ENCODE peak calls at places on chromosome 10, in five cellular contexts. U is EL, X is endothelial cell, D is HT1080, H is ecto neural progenitor cell. Z is an unnamed sample.

GRCh38 chr10:103872137-103872933 is 17.0 kb upstream of the SH3PXD2A start:
- DNase-seq in U (peak; percentile 61), X (no peak), D (peak; percentile 75), H (no peak), Z (peak; percentile 91)

GRCh38 chr10:27504897-27505457 is 873 bp downstream of the RAB18 start:
- DNase-seq in U (peak; percentile 40), X (no peak), D (no peak), H (no peak), Z (no peak)

GRCh38 chr10:48400850-48401220 is 94.4 kb downstream of the MAPK8 start:
- DNase-seq in U (no peak), X (no peak), D (no peak), H (no peak), Z (no peak)

GRCh38 chr10:62858364-62858763 is 42.2 kb upstream of the EGR2 start:
- DNase-seq in U (peak; percentile 4), X (no peak), D (peak; percentile 31), H (no peak), Z (no peak)

GRCh38 chr10:69344591-69345244 is 66.4 kb downstream of the HK1 start:
- DNase-seq in U (no peak), X (no peak), D (no peak), H (no peak), Z (no peak)

GRCh38 chr10:31194986-31195385 is 124.0 kb upstream of the ZEB1 start:
- DNase-seq in U (no peak), X (no peak), D (no peak), H (no peak), Z (no peak)

GRCh38 chr10:79329529-79329928 is 17.7 kb upstream of the PPIF start:
- DNase-seq in U (no peak), X (no peak), D (no peak), H (no peak), Z (no peak)

GRCh38 chr10:80468806-80469421 is 14.8 kb downstream of the TSPAN14 start:
- DNase-seq in U (no peak), X (no peak), D (no peak), H (no peak), Z (no peak)

GRCh38 chr10:22682237-22683192 is 31.9 kb downstream of the PIP4K2A start:
- DNase-seq in U (peak; percentile 52), X (no peak), D (peak; percentile 91), H (no peak), Z (peak; percentile 62)

GRCh38 chr10:59360605-59361515 is 1.5 kb downstream of the FAM13C start:
- DNase-seq in U (no peak), X (no peak), D (no peak), H (no peak), Z (no peak)

GRCh38 chr10:122257041-122257440 is 14.1 kb upstream of the BTBD16 start:
- DNase-seq in U (no peak), X (no peak), D (no peak), H (no peak), Z (no peak)

GRCh38 chr10:96208271-96208670 is 63.1 kb downstream of the BLNK start:
- DNase-seq in U (no peak), X (no peak), D (no peak), H (no peak), Z (no peak)

GRCh38 chr10:82796510-82796909 is 921.5 kb downstream of the NRG3 start:
- DNase-seq in U (no peak), X (no peak), D (peak; percentile 15), H (no peak), Z (no peak)

GRCh38 chr10:88781206-88781605 is 21.3 kb upstream of the LIPM start:
- DNase-seq in U (no peak), X (no peak), D (no peak), H (no peak), Z (no peak)

GRCh38 chr10:96310359-96310669 is 6.1 kb downstream of the DNTT start:
- DNase-seq in U (no peak), X (no peak), D (no peak), H (no peak), Z (no peak)

GRCh38 chr10:78041170-78042057 is 7.8 kb downstream of the RPS24 start:
- DNase-seq in U (no peak), X (no peak), D (no peak), H (no peak), Z (no peak)

GRCh38 chr10:17561131-17561530 is 56.0 kb downstream of the HACD1 start:
- DNase-seq in U (no peak), X (no peak), D (no peak), H (no peak), Z (no peak)

GRCh38 chr10:15843705-15844104 is 16.6 kb downstream of the MINDY3 start:
- DNase-seq in U (no peak), X (no peak), D (no peak), H (no peak), Z (no peak)

GRCh38 chr10:79053481-79054202 is 15.1 kb upstream of the ZMIZ1 start:
- DNase-seq in U (no peak), X (no peak), D (no peak), H (no peak), Z (no peak)

GRCh38 chr10:7397049-7397448 is 13.8 kb downstream of the SFMBT2 start:
- DNase-seq in U (no peak), X (no peak), D (peak; percentile 26), H (no peak), Z (no peak)

GRCh38 chr10:23448802-23449570 is 10.1 kb downstream of the OTUD1 start:
- DNase-seq in U (peak; percentile 4), X (no peak), D (no peak), H (no peak), Z (no peak)

GRCh38 chr10:102628451-102628911 is 15.8 kb upstream of the TRIM8 start:
- DNase-seq in U (peak; percentile 62), X (no peak), D (peak; percentile 43), H (peak; percentile 47), Z (no peak)

GRCh38 chr10:116905845-116906210 is 56.5 kb downstream of the ENO4 start:
- DNase-seq in U (no peak), X (no peak), D (no peak), H (no peak), Z (no peak)

GRCh38 chr10:128150045-128150493 is 23.8 kb upstream of the MKI67 start:
- DNase-seq in U (peak; percentile 64), X (peak; percentile 87), D (peak; percentile 50), H (peak; percentile 92), Z (peak; percentile 69)

GRCh38 chr10:28624351-28624750 is 53.0 kb upstream of the BAMBI start:
- DNase-seq in U (no peak), X (no peak), D (no peak), H (no peak), Z (no peak)

GRCh38 chr10:96565774-96566173 is 21.0 kb downstream of the TM9SF3 start:
- DNase-seq in U (peak; percentile 56), X (no peak), D (peak; percentile 18), H (no peak), Z (no peak)

GRCh38 chr10:9719246-9719645 is 1298.4 kb upstream of the CELF2 start:
- DNase-seq in U (no peak), X (no peak), D (no peak), H (no peak), Z (no peak)

GRCh38 chr10:98242823-98243222 is 25.2 kb downstream of the LOXL4 start:
- DNase-seq in U (peak; percentile 33), X (no peak), D (peak; percentile 32), H (no peak), Z (no peak)

GRCh38 chr10:124081547-124082140 is 11.8 kb downstream of the CHST15 start:
- DNase-seq in U (no peak), X (no peak), D (no peak), H (no peak), Z (no peak)